ENCODE peak calls at places on chromosome 16, in ten cellular contexts. W, R, S, Y, P, M, N, V, B and K are unnamed samples.

GRCh38 chr16:71401988-71402387 is 39.9 kb downstream of the TLE7 start:
- DNase-seq in W (no peak), R (no peak), S (no peak), Y (no peak), P (no peak), M (no peak), N (no peak), V (no peak), B (no peak), K (no peak)

GRCh38 chr16:3618782-3619166 is 7.4 kb upstream of the SLX4 start:
- DNase-seq in W (no peak), R (no peak), S (no peak), Y (no peak), P (no peak), M (no peak), N (no peak), V (no peak), B (no peak), K (no peak)

GRCh38 chr16:78444-79145 is 570 bp downstream of the MPG start:
- DNase-seq in W (no peak), R (peak; percentile 18), S (no peak), Y (no peak), P (no peak), M (peak; percentile 69), N (no peak), V (no peak), B (peak; percentile 60), K (peak; percentile 49)

GRCh38 chr16:81003610-81004460 is 2.9 kb downstream of the CMC2 start:
- DNase-seq in W (no peak), R (no peak), S (no peak), Y (no peak), P (no peak), M (no peak), N (no peak), V (no peak), B (peak; percentile 71), K (no peak)

GRCh38 chr16:74867281-74867849 is 92.7 kb upstream of the FA2H start:
- DNase-seq in W (no peak), R (no peak), S (no peak), Y (no peak), P (no peak), M (no peak), N (no peak), V (no peak), B (no peak), K (no peak)

GRCh38 chr16:48963901-48964615 is 317.6 kb downstream of the CBLN1 start:
- DNase-seq in W (peak; percentile 81), R (no peak), S (no peak), Y (no peak), P (no peak), M (peak; percentile 57), N (no peak), V (no peak), B (peak; percentile 17), K (no peak)

GRCh38 chr16:27363797-27364196 is 38.2 kb upstream of the IL21R start:
- DNase-seq in W (no peak), R (no peak), S (no peak), Y (no peak), P (no peak), M (no peak), N (no peak), V (no peak), B (no peak), K (peak; percentile 20)

GRCh38 chr16:57704011-57704904 is 9.7 kb downstream of the DRC7 start:
- DNase-seq in W (no peak), R (no peak), S (no peak), Y (no peak), P (no peak), M (no peak), N (no peak), V (no peak), B (no peak), K (no peak)

GRCh38 chr16:89552913-89553312 is 7.6 kb upstream of the RPL13 start:
- DNase-seq in W (no peak), R (no peak), S (no peak), Y (no peak), P (no peak), M (no peak), N (no peak), V (no peak), B (no peak), K (no peak)

GRCh38 chr16:11145173-11145820 is 110.7 kb downstream of the SOCS1 start:
- DNase-seq in W (no peak), R (no peak), S (no peak), Y (no peak), P (no peak), M (peak; percentile 85), N (no peak), V (no peak), B (peak; percentile 63), K (no peak)

GRCh38 chr16:28984619-28985135 is at the start of gene LAT:
- DNase-seq in W (no peak), R (peak; percentile 71), S (no peak), Y (peak; percentile 84), P (no peak), M (no peak), N (peak; percentile 84), V (peak; percentile 24), B (no peak), K (no peak)

GRCh38 chr16:89154390-89155183 is 17.0 kb upstream of the CDH15 start:
- DNase-seq in W (no peak), R (no peak), S (no peak), Y (no peak), P (no peak), M (no peak), N (no peak), V (no peak), B (peak; percentile 2), K (no peak)

GRCh38 chr16:89062389-89063345 is 31.0 kb upstream of the ACSF3 start:
- DNase-seq in W (no peak), R (no peak), S (no peak), Y (no peak), P (no peak), M (no peak), N (no peak), V (no peak), B (no peak), K (no peak)

GRCh38 chr16:55155815-55156214 is 168.2 kb upstream of the IRX6 start:
- DNase-seq in W (peak; percentile 27), R (no peak), S (no peak), Y (no peak), P (no peak), M (no peak), N (no peak), V (no peak), B (no peak), K (no peak)

GRCh38 chr16:78249056-78249455 is 149.6 kb downstream of the WWOX start:
- DNase-seq in W (peak; percentile 65), R (no peak), S (peak; percentile 11), Y (no peak), P (no peak), M (no peak), N (no peak), V (no peak), B (no peak), K (no peak)

GRCh38 chr16:57795431-57795878 is 6.8 kb downstream of the KIFC3 start:
- DNase-seq in W (peak; percentile 90), R (peak; percentile 27), S (no peak), Y (peak; percentile 9), P (no peak), M (peak; percentile 60), N (peak; percentile 52), V (peak; percentile 71), B (peak; percentile 67), K (peak; percentile 31)

GRCh38 chr16:85138073-85138824 is 26.0 kb upstream of the CIBAR2 start:
- DNase-seq in W (no peak), R (no peak), S (no peak), Y (no peak), P (no peak), M (no peak), N (no peak), V (no peak), B (no peak), K (no peak)

GRCh38 chr16:53775821-53776431 is 72.0 kb downstream of the FTO start:
- DNase-seq in W (peak; percentile 88), R (no peak), S (no peak), Y (no peak), P (peak; percentile 83), M (peak; percentile 77), N (no peak), V (peak; percentile 64), B (peak; percentile 96), K (no peak)

GRCh38 chr16:26816266-26816665 is 250.5 kb upstream of the C16orf82 start:
- DNase-seq in W (no peak), R (no peak), S (no peak), Y (no peak), P (no peak), M (peak; percentile 23), N (no peak), V (no peak), B (no peak), K (no peak)

GRCh38 chr16:9116141-9116540 is 24.7 kb downstream of the HAPSTR1 start:
- DNase-seq in W (no peak), R (no peak), S (no peak), Y (no peak), P (no peak), M (no peak), N (no peak), V (no peak), B (no peak), K (no peak)

GRCh38 chr16:50540711-50541007 is 7.5 kb upstream of the NKD1 start:
- DNase-seq in W (no peak), R (no peak), S (no peak), Y (no peak), P (no peak), M (no peak), N (no peak), V (no peak), B (no peak), K (no peak)

GRCh38 chr16:68444058-68444657 is 4.2 kb downstream of the SMPD3 start:
- DNase-seq in W (peak; percentile 78), R (no peak), S (no peak), Y (no peak), P (no peak), M (peak; percentile 64), N (peak; percentile 28), V (peak; percentile 24), B (peak; percentile 33), K (peak; percentile 44)

GRCh38 chr16:72501739-72502653 is 330.0 kb upstream of the PMFBP1 start:
- DNase-seq in W (peak; percentile 80), R (no peak), S (peak; percentile 17), Y (no peak), P (no peak), M (peak; percentile 81), N (peak; percentile 47), V (peak; percentile 84), B (peak; percentile 88), K (peak; percentile 88)

GRCh38 chr16:8644513-8645140 is 23.1 kb downstream of the METTL22 start:
- DNase-seq in W (no peak), R (no peak), S (no peak), Y (no peak), P (no peak), M (no peak), N (peak; percentile 37), V (peak; percentile 66), B (no peak), K (no peak)

GRCh38 chr16:59021751-59022150 is 287.6 kb upstream of the GOT2 start:
- DNase-seq in W (no peak), R (no peak), S (no peak), Y (no peak), P (peak; percentile 64), M (peak; percentile 27), N (no peak), V (no peak), B (no peak), K (no peak)

GRCh38 chr16:84139628-84140258 is 5.2 kb downstream of the HSDL1 start:
- DNase-seq in W (no peak), R (no peak), S (no peak), Y (no peak), P (no peak), M (no peak), N (no peak), V (no peak), B (no peak), K (no peak)

GRCh38 chr16:89368604-89369249 is 121.6 kb downstream of the ANKRD11 start:
- DNase-seq in W (no peak), R (no peak), S (no peak), Y (no peak), P (no peak), M (no peak), N (no peak), V (no peak), B (no peak), K (no peak)